ENCODE peak calls at places on chromosomes 16 and 17, in five cellular contexts. S is skeletal muscle cell, T is GM19239, L is activated T-cell treated with anti-CD3 and anti-CD28 coated beads for 1 hour, M is HEK293T. Q is an unnamed sample.

GRCh38 chr16:6856578-6856977 is 476.1 kb upstream of the RBFOX1 start:
- DNase-seq in S (no peak), T (no peak), L (no peak), M (no peak), Q (no peak)

GRCh38 chr17:967122-967521 is 12.5 kb downstream of the NXN start:
- DNase-seq in S (no peak), T (no peak), L (no peak), M (no peak), Q (no peak)

GRCh38 chr17:12768267-12768666 is 21.0 kb upstream of the ARHGAP44 start:
- DNase-seq in S (no peak), T (no peak), L (no peak), M (no peak), Q (no peak)

GRCh38 chr16:11386054-11386680 is 40.9 kb downstream of the RMI2 start:
- DNase-seq in S (no peak), T (no peak), L (no peak), M (no peak), Q (no peak)

GRCh38 chr17:66702106-66702936 is 132.6 kb upstream of the CACNG5 start:
- DNase-seq in S (no peak), T (no peak), L (no peak), M (no peak), Q (no peak)

GRCh38 chr16:54928016-54928356 is 2.7 kb upstream of the IRX5 start:
- DNase-seq in S (no peak), T (no peak), L (no peak), M (no peak), Q (peak; percentile 53)

GRCh38 chr16:19505600-19506303 is 16.1 kb downstream of the GDE1 start:
- DNase-seq in S (no peak), T (no peak), L (no peak), M (no peak), Q (no peak)

GRCh38 chr16:53848950-53849349 is 145.0 kb downstream of the FTO start:
- DNase-seq in S (no peak), T (no peak), L (no peak), M (no peak), Q (no peak)

Q was measured in mesothelial cell of epicardium.